ENCODE peak calls at places on chromosome 22, in four cellular contexts. I is Kasumi-1; R is activated naive CD4-positive, alpha-beta T cell; Y is lung. L is an unnamed sample.

GRCh38 chr22:27715078-27715477 is 86.5 kb downstream of the MN1 start:
- DNase-seq in I (no peak), R (no peak), Y (no peak), L (no peak)

GRCh38 chr22:45185718-45186511 is 22.2 kb downstream of the NUP50 start:
- DNase-seq in I (no peak), R (no peak), Y (no peak), L (no peak)

GRCh38 chr22:23415490-23415851 is 164.6 kb downstream of the IGLL1 start:
- DNase-seq in I (no peak), R (no peak), Y (no peak), L (no peak)

GRCh38 chr22:24391836-24392217 is 35.6 kb upstream of the ADORA2A start:
- DNase-seq in I (no peak), R (no peak), Y (no peak), L (no peak)

GRCh38 chr22:27726726-27727449 is 74.7 kb downstream of the MN1 start:
- DNase-seq in I (no peak), R (no peak), Y (peak), L (peak)

GRCh38 chr22:26367402-26368245 is 61.4 kb upstream of the ASPHD2 start:
- DNase-seq in I (peak), R (no peak), Y (no peak), L (peak)

GRCh38 chr22:21762712-21763581 is 27.4 kb upstream of the YPEL1 start:
- DNase-seq in I (no peak), R (no peak), Y (no peak), L (no peak)

GRCh38 chr22:46289244-46289891 is 7.3 kb upstream of the GTSE1 start:
- DNase-seq in I (no peak), R (no peak), Y (no peak), L (no peak)

GRCh38 chr22:49958462-49958921 is 2.1 kb upstream of the PIM3 start:
- DNase-seq in I (no peak), R (no peak), Y (no peak), L (no peak)

L was measured in GM23338.